ENCODE peak calls at places on chromosomes 16 and 17, in six cellular contexts. K, V, Q, U, Y and B are unnamed samples. For H3K27me3, the result is how much of the 10 kb centered on the place peaks cover.

GRCh38 chr17:41919165-41919817 is 540 bp upstream of the ACLY start:
- DNase-seq in K (peak), V (no peak), Q (peak), U (peak), Y (no peak), B (no peak)

GRCh38 chr17:77145635-77146632 is 5.2 kb downstream of the SEC14L1 start:
- DNase-seq in K (peak), V (peak), Q (peak), U (peak), Y (no peak), B (peak)

GRCh38 chr17:16911141-16911937 is 60.6 kb downstream of the TNFRSF13B start:
- DNase-seq in K (no peak), V (no peak), Q (peak), U (peak), Y (no peak), B (peak)

GRCh38 chr17:34519286-34519685 is 60.1 kb upstream of the TMEM132E start:
- DNase-seq in K (no peak), V (no peak), Q (no peak), U (peak), Y (no peak), B (no peak)

GRCh38 chr17:60164697-60165096 is 14.9 kb downstream of the CA4 start:
- DNase-seq in K (no peak), V (no peak), Q (no peak), U (no peak), Y (no peak), B (no peak)

GRCh38 chr16:19179890-19180490 is 11.9 kb downstream of the SYT17 start:
- DNase-seq in K (peak), V (peak), Q (peak), U (peak), Y (no peak), B (peak)

GRCh38 chr16:73068546-73069401 is 20.8 kb upstream of the ZFHX3 start:
- DNase-seq in K (peak), V (peak), Q (peak), U (no peak), Y (no peak), B (peak)

GRCh38 chr16:56611281-56611833 is 3.0 kb downstream of the MT2A start:
- DNase-seq in K (no peak), V (peak), Q (peak), U (no peak), Y (no peak), B (peak)

GRCh38 chr16:85571813-85572619 is 41.1 kb upstream of the GSE1 start:
- DNase-seq in K (no peak), V (no peak), Q (no peak), U (no peak), Y (no peak), B (no peak)

GRCh38 chr16:5615868-5616642 is 518.5 kb upstream of the EEF2KMT start:
- DNase-seq in K (peak), V (no peak), Q (no peak), U (peak), Y (no peak), B (peak)

GRCh38 chr16:55324491-55325447 is 766 bp downstream of the IRX6 start:
- DNase-seq in K (no peak), V (no peak), Q (peak), U (peak), Y (no peak), B (no peak)

GRCh38 chr16:17590711-17591654 is 120.2 kb upstream of the XYLT1 start:
- DNase-seq in K (no peak), V (no peak), Q (no peak), U (no peak), Y (no peak), B (no peak)

GRCh38 chr16:84503751-84504395 is 586 bp downstream of the MEAK7 start:
- DNase-seq in K (peak), V (no peak), Q (peak), U (no peak), Y (no peak), B (no peak)

GRCh38 chr16:69490707-69491324 is 66.4 kb downstream of the CYB5B start:
- DNase-seq in K (no peak), V (no peak), Q (no peak), U (no peak), Y (no peak), B (no peak)

GRCh38 chr17:61179316-61179715 is 220.3 kb upstream of the TBX2 start:
- DNase-seq in K (no peak), V (no peak), Q (no peak), U (no peak), Y (no peak), B (no peak)

GRCh38 chr16:84308120-84308519 is 13.4 kb downstream of the WFDC1 start:
- DNase-seq in K (peak), V (peak), Q (peak), U (peak), Y (no peak), B (no peak)

GRCh38 chr17:64679710-64680216 is 17.7 kb upstream of the SMURF2 start:
- DNase-seq in K (peak), V (peak), Q (no peak), U (no peak), Y (no peak), B (no peak)

GRCh38 chr16:11007714-11008240 is 63.4 kb downstream of the CLEC16A start:
- DNase-seq in K (no peak), V (no peak), Q (no peak), U (no peak), Y (no peak), B (no peak)

GRCh38 chr17:29124931-29125270 is 55.3 kb downstream of the MYO18A start:
- DNase-seq in K (peak), V (no peak), Q (no peak), U (no peak), Y (no peak), B (no peak)

GRCh38 chr16:50468749-50469078 is 79.5 kb upstream of the NKD1 start:
- DNase-seq in K (no peak), V (no peak), Q (no peak), U (no peak), Y (no peak), B (no peak)
- H3K27me3 ChIP-seq in K (under half), V (under half), Q (under half), U (under half), Y (under half), B (under half)

GRCh38 chr17:30928584-30928983 is 6.8 kb downstream of the ADAP2 start:
- DNase-seq in K (no peak), V (no peak), Q (no peak), U (no peak), Y (no peak), B (no peak)
- TF ChIP-seq CTCF in K (no peak), V (no peak), Q (no peak), U (no peak), Y (no peak), B (no peak)

DNA sequence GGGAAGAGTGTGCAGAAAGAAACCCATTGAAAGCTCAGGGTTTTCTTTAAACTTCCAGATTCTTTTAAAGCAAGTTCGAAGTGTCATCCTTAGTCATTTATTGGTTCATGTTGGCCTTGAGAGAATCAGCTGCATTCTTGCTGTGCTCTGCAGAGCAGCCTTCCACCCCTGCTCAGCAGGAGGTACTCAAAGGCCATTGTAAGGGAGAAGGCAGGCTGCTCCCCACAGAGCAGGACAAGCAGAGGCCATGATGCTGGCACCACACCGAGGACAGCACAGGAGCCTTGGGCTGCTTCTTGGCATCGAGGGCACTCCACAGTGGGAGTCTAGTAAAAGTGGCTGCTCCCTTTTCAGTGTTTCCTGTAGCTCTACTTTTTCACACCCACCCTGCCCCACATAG is 29.6 kb downstream of the NMT1 start:
- DNase-seq in K (no peak), V (no peak), Q (no peak), U (no peak), Y (no peak), B (no peak)
- H3K27ac ChIP-seq in K (no peak), V (peak), Q (peak), U (no peak), Y (no peak), B (no peak)

GRCh38 chr17:79215631-79216030 is 141.0 kb downstream of the ENGASE start:
- DNase-seq in K (no peak), V (no peak), Q (no peak), U (no peak), Y (no peak), B (no peak)

GRCh38 chr17:79218175-79218824 is 143.7 kb downstream of the ENGASE start:
- DNase-seq in K (no peak), V (no peak), Q (no peak), U (no peak), Y (no peak), B (no peak)

GRCh38 chr17:79217473-79218135 is 143.0 kb downstream of the ENGASE start:
- DNase-seq in K (no peak), V (no peak), Q (no peak), U (no peak), Y (no peak), B (no peak)

GRCh38 chr17:79216391-79216790 is 141.8 kb downstream of the ENGASE start:
- DNase-seq in K (no peak), V (no peak), Q (no peak), U (no peak), Y (no peak), B (no peak)

GRCh38 chr17:79216826-79217225 is 142.2 kb downstream of the ENGASE start:
- DNase-seq in K (no peak), V (no peak), Q (no peak), U (no peak), Y (no peak), B (no peak)
- H3K27me3 ChIP-seq in K (half or more), V (under half), Q (under half), U (under half), Y (under half), B (under half)

DNA sequence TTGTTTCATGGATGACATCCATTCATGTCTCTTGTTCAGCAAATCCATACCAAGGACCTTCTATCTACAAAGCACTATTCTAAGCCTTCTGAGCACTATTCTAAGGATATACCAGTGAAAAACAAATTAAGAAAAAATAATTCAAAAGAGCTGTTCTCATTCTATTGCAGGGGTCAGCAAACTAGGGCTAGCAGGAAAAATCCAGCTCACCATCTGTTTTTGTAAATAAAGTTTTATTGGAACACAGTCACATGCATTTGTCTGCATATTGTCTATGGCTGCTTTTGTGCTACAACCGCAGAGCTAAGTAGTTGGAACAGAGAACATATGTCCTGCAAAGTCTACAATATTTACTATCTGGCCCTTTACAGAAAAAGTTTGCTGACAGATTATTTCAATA is 222.7 kb upstream of the DYNLRB2 start:
- DNase-seq in K (no peak), V (no peak), Q (no peak), U (no peak), Y (no peak), B (no peak)
- TF ChIP-seq CTCF in K (no peak), V (no peak), Q (no peak), U (no peak), Y (no peak), B (no peak)

DNA sequence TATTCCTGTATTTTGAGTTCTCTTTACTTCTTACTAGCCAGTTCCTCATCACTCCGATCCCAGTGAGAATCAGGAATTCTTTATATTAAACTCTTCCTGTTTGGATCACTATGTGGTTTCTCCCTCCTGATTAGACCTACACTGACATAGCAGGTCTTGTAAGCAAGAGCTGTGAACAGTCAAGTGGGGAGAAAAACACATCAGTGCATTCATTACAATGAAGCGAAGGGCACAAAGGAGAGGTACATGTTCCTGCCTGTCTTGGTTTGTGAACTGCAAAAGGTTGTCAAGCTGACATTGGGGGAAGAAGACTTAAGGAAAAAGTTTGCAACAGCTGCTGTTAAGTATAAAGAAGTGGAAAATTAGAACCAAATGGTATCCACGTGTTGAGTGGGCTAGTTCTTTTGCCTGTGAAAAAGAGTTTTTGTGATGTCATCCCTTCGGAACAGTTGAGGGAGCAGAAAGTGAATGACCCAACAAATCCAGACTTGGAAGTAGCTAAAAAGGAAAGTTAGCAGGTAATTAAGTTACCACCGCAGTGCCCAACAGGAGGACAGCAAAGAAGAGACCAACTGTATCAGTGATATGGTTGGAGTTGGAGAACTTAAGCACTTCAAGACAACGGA is 23.0 kb upstream of the TRIM25 start:
- DNase-seq in K (no peak), V (no peak), Q (no peak), U (no peak), Y (no peak), B (no peak)
- H3K27ac ChIP-seq in K (no peak), V (no peak), Q (no peak), U (no peak), Y (no peak), B (peak)

DNA sequence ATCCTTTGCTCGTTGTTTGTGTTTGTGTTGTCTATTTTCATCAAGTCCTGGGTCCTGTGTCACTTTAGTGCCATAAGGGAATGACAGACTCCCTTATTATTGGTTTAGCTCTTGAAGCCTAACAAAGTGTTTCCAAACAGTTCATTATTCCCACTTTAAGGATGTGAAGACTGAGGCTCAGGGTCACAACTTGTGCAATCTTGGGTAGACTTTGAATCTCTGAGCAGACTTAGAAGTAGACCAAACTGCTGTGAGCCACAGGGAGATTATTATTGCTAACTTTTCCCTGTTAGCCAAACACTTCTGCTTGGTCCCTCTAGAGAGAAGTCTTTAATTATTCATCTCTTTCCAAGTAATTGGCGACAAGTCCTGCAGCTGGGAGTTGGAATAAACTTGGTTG is 31.8 kb downstream of the PRKCB start:
- DNase-seq in K (no peak), V (no peak), Q (no peak), U (no peak), Y (no peak), B (no peak)
- H3K27me3 ChIP-seq in K (under half), V (under half), Q (under half), U (under half), Y (under half), B (under half)